ENCODE peak calls at places on chromosomes 13 and 19, in five cellular contexts. W, J, G, U and D are unnamed samples. For H3K27me3, the result is how much of the 10 kb centered on the place peaks cover.

GRCh38 chr19:4454621-4454951 is 3.0 kb downstream of the UBXN6 start:
- ATAC-seq in W (no peak), J (no peak), G (no peak), U (no peak), D (no peak)

GRCh38 chr19:49398001-49398615 is 10.1 kb downstream of the KASH5 start:
- ATAC-seq in W (no peak), J (no peak), G (no peak), U (no peak), D (no peak)

GRCh38 chr13:98676239-98676638 is 76.2 kb downstream of the SLC15A1 start:
- ATAC-seq in W (no peak), J (no peak), G (no peak), U (no peak), D (no peak)

GRCh38 chr13:44974056-44974798 is 15.0 kb downstream of the NUFIP1 start:
- ATAC-seq in W (no peak), J (peak), G (peak), U (peak), D (no peak)

GRCh38 chr13:98504371-98504963 is 72.4 kb downstream of the STK24 start:
- ATAC-seq in W (no peak), J (no peak), G (no peak), U (no peak), D (no peak)

GRCh38 chr19:11138659-11139526 is 16.7 kb downstream of the SPC24 start:
- ATAC-seq in W (peak), J (peak), G (peak), U (peak), D (peak)

GRCh38 chr13:79477968-79478367 is 3.0 kb upstream of the NDFIP2 start:
- ATAC-seq in W (peak), J (no peak), G (peak), U (no peak), D (no peak)

GRCh38 chr19:56670961-56671612 is 470 bp downstream of the ZNF835 start:
- ATAC-seq in W (peak), J (no peak), G (peak), U (peak), D (no peak)

GRCh38 chr19:7692417-7693088 is 9.4 kb downstream of the FCER2 start:
- ATAC-seq in W (no peak), J (no peak), G (no peak), U (no peak), D (no peak)

GRCh38 chr19:35718345-35719041 is 690 bp downstream of the KMT2B start:
- ATAC-seq in W (no peak), J (no peak), G (no peak), U (no peak), D (no peak)

GRCh38 chr19:45499196-45500180 is 1.2 kb downstream of the PPM1N start:
- ATAC-seq in W (peak), J (peak), G (peak), U (peak), D (no peak)

GRCh38 chr19:10288662-10289166 is 1.0 kb upstream of the ICAM5 start:
- ATAC-seq in W (no peak), J (no peak), G (no peak), U (peak), D (no peak)

GRCh38 chr19:16561382-16561781 is 10.8 kb downstream of the SLC35E1 start:
- ATAC-seq in W (peak), J (no peak), G (no peak), U (no peak), D (no peak)

DNA sequence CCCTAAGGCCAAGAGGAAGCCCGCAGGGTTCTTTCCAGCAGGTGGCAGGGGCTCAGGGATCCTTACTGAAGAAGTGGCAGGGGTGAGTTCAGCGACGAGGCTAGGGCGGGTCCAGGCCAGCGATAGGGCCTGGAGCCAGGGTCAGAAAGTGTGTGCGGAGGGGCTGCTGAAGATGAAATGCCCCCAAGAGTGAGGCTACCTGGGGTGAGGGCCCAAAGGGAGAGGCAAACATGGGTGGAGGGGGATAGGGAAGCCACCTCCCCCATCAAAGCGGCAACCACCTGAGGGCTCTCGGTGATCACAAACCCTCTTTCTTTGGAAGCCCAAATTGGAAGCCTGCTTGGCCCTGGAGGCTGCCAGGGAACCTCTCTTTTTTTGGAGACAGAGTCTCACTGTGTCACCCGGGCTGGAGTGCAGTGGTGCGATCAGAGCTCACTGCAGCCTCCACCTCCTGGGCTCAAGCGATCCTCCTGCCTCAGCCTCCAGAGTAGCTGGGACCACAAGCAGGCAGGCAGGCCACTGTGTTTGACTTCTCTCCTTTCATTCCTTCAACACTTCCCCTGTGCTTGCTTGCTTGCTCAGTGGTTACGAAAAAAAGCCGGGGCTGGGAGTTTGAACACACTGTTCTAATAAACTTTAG is 1.2 kb upstream of the ATP8B3 start:
- ATAC-seq in W (no peak), J (no peak), G (no peak), U (no peak), D (no peak)
- TF ChIP-seq CTCF in W (no peak), J (no peak), G (no peak), U (no peak), D (peak)

DNA sequence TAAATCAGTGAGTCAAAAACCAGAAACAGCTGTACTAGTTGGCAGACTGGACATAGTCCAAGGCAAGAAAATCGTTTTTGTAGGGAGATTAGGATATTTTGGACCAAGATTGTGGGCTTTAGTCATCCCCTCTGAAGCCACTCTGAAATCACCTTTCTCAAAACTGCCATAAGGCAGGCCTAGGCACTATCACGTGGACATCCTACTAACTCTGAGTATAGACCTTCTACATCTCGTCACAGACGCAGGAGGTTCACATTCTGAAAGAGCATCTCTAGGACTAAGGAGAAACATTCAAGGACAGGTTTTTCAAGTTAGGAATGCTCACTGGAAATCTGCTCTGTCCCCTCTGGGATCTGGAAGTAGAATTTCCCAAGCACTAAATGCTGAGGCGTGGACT is 2.4 kb upstream of the RUBCNL start:
- ATAC-seq in W (no peak), J (no peak), G (no peak), U (no peak), D (no peak)
- H3K27me3 ChIP-seq in W (under half), J (under half), G (under half), U (under half), D (under half)

GRCh38 chr13:102197193-102197592 is 204.7 kb downstream of the FGF14 start:
- ATAC-seq in W (no peak), J (peak), G (no peak), U (peak), D (no peak)
- TF ChIP-seq CTCF in W (no peak), J (peak), G (peak), U (no peak), D (no peak)

GRCh38 chr19:39752795-39753194 is 15.0 kb upstream of the CLC start:
- ATAC-seq in W (no peak), J (no peak), G (no peak), U (no peak), D (no peak)
- H3K27me3 ChIP-seq in W (under half), J (under half), G (under half), U (under half), D (under half)

GRCh38 chr19:6417713-6418561 is 6.7 kb downstream of the KHSRP start:
- ATAC-seq in W (peak), J (peak), G (peak), U (peak), D (peak)
- TF ChIP-seq CTCF in W (peak), J (peak), G (peak), U (no peak), D (peak)